ENCODE peak calls at places on chromosomes 3 and 15, in five cellular contexts. One of them, this sample, is unnamed.

GRCh38 chr3:50418845-50419244 is 59.5 kb upstream of the TMEM115 start:
- DNase-seq in GM23338: no peak
- DNase-seq in sigmoid colon: no peak
- DNase-seq in GM12891: no peak
- DNase-seq in breast epithelium: no peak
- DNase-seq in this sample: peak; percentile 36

GRCh38 chr3:113746955-113747718 is at the start of gene ATP6V1A:
- DNase-seq in GM23338: peak; percentile 77
- DNase-seq in sigmoid colon: peak; percentile 87
- DNase-seq in GM12891: peak; percentile 43
- DNase-seq in breast epithelium: no peak
- DNase-seq in this sample: peak; percentile 65

GRCh38 chr3:55452886-55453285 is 34.2 kb downstream of the WNT5A start:
- DNase-seq in GM23338: no peak
- DNase-seq in sigmoid colon: no peak
- DNase-seq in GM12891: no peak
- DNase-seq in breast epithelium: no peak
- DNase-seq in this sample: no peak

GRCh38 chr15:52427804-52428203 is 100.9 kb downstream of the MYO5A start:
- DNase-seq in GM23338: no peak
- DNase-seq in sigmoid colon: no peak
- DNase-seq in GM12891: no peak
- DNase-seq in breast epithelium: no peak
- DNase-seq in this sample: no peak

GRCh38 chr15:101115318-101115886 is 136.4 kb downstream of the CHSY1 start:
- DNase-seq in GM23338: no peak
- DNase-seq in sigmoid colon: no peak
- DNase-seq in GM12891: no peak
- DNase-seq in breast epithelium: no peak
- DNase-seq in this sample: no peak

GRCh38 chr3:64684715-64685261 is 3.0 kb downstream of the ADAMTS9 start:
- DNase-seq in GM23338: peak; percentile 60
- DNase-seq in sigmoid colon: peak; percentile 93
- DNase-seq in GM12891: no peak
- DNase-seq in breast epithelium: peak; percentile 75
- DNase-seq in this sample: no peak

GRCh38 chr15:65413051-65413759 is 9.5 kb downstream of the IGDCC4 start:
- DNase-seq in GM23338: no peak
- DNase-seq in sigmoid colon: no peak
- DNase-seq in GM12891: no peak
- DNase-seq in breast epithelium: no peak
- DNase-seq in this sample: no peak

GRCh38 chr3:155391104-155391503 is 97.6 kb upstream of the STRIT1 start:
- DNase-seq in GM23338: no peak
- DNase-seq in sigmoid colon: no peak
- DNase-seq in GM12891: no peak
- DNase-seq in breast epithelium: no peak
- DNase-seq in this sample: no peak

GRCh38 chr3:119783883-119784282 is 2.0 kb downstream of the NR1I2 start:
- DNase-seq in GM23338: no peak
- DNase-seq in sigmoid colon: no peak
- DNase-seq in GM12891: no peak
- DNase-seq in breast epithelium: no peak
- DNase-seq in this sample: peak; percentile 87

GRCh38 chr3:36416660-36417059 is 36.4 kb downstream of the STAC start:
- DNase-seq in GM23338: no peak
- DNase-seq in sigmoid colon: no peak
- DNase-seq in GM12891: no peak
- DNase-seq in breast epithelium: no peak
- DNase-seq in this sample: no peak

GRCh38 chr15:48437178-48437577 is 105.9 kb downstream of the DUT start:
- DNase-seq in GM23338: no peak
- DNase-seq in sigmoid colon: no peak
- DNase-seq in GM12891: no peak
- DNase-seq in breast epithelium: no peak
- DNase-seq in this sample: no peak

GRCh38 chr15:55241895-55242294 is 45.2 kb upstream of the RSL24D1 start:
- DNase-seq in GM23338: no peak
- DNase-seq in sigmoid colon: no peak
- DNase-seq in GM12891: no peak
- DNase-seq in breast epithelium: no peak
- DNase-seq in this sample: no peak

GRCh38 chr3:44235604-44236484 is 5.8 kb upstream of the TOPAZ1 start:
- DNase-seq in GM23338: peak; percentile 91
- DNase-seq in sigmoid colon: peak; percentile 78
- DNase-seq in GM12891: peak; percentile 23
- DNase-seq in breast epithelium: peak; percentile 40
- DNase-seq in this sample: peak; percentile 81

GRCh38 chr3:156772588-156773206 is 53.5 kb upstream of the LEKR1 start:
- DNase-seq in GM23338: no peak
- DNase-seq in sigmoid colon: no peak
- DNase-seq in GM12891: no peak
- DNase-seq in breast epithelium: no peak
- DNase-seq in this sample: no peak

GRCh38 chr15:96331942-96332853 is 1.7 kb downstream of the NR2F2 start:
- DNase-seq in GM23338: peak; percentile 82
- DNase-seq in sigmoid colon: peak; percentile 77
- DNase-seq in GM12891: no peak
- DNase-seq in breast epithelium: peak; percentile 24
- DNase-seq in this sample: peak; percentile 72

GRCh38 chr15:24823473-24823872 is 131.3 kb upstream of the SNRPN start:
- DNase-seq in GM23338: peak; percentile 97
- DNase-seq in sigmoid colon: no peak
- DNase-seq in GM12891: no peak
- DNase-seq in breast epithelium: no peak
- DNase-seq in this sample: no peak

GRCh38 chr3:24550588-24550987 is 55.9 kb upstream of the THRB start:
- DNase-seq in GM23338: no peak
- DNase-seq in sigmoid colon: no peak
- DNase-seq in GM12891: no peak
- DNase-seq in breast epithelium: no peak
- DNase-seq in this sample: no peak

GRCh38 chr3:188272481-188273372 is 118.8 kb downstream of the LPP start:
- DNase-seq in GM23338: no peak
- DNase-seq in sigmoid colon: no peak
- DNase-seq in GM12891: no peak
- DNase-seq in breast epithelium: no peak
- DNase-seq in this sample: no peak

GRCh38 chr3:64321747-64322146 is 96.5 kb upstream of the PRICKLE2 start:
- DNase-seq in GM23338: peak; percentile 31
- DNase-seq in sigmoid colon: no peak
- DNase-seq in GM12891: no peak
- DNase-seq in breast epithelium: no peak
- DNase-seq in this sample: no peak

GRCh38 chr3:31733234-31733667 is 200.5 kb downstream of the STT3B start:
- DNase-seq in GM23338: no peak
- DNase-seq in sigmoid colon: no peak
- DNase-seq in GM12891: no peak
- DNase-seq in breast epithelium: peak; percentile 54
- DNase-seq in this sample: no peak

GRCh38 chr3:108736821-108737220 is 20.4 kb downstream of the RETNLB start:
- DNase-seq in GM23338: no peak
- DNase-seq in sigmoid colon: no peak
- DNase-seq in GM12891: no peak
- DNase-seq in breast epithelium: no peak
- DNase-seq in this sample: no peak

GRCh38 chr3:99761415-99761981 is 56.2 kb upstream of the CMSS1 start:
- DNase-seq in GM23338: no peak
- DNase-seq in sigmoid colon: no peak
- DNase-seq in GM12891: no peak
- DNase-seq in breast epithelium: no peak
- DNase-seq in this sample: no peak

GRCh38 chr3:129023909-129024308 is 22.8 kb downstream of the EFCC1 start:
- DNase-seq in GM23338: no peak
- DNase-seq in sigmoid colon: no peak
- DNase-seq in GM12891: no peak
- DNase-seq in breast epithelium: no peak
- DNase-seq in this sample: no peak

GRCh38 chr3:186930639-186931486 is 537 bp downstream of the ST6GAL1 start:
- DNase-seq in GM23338: peak; percentile 94
- DNase-seq in sigmoid colon: no peak
- DNase-seq in GM12891: peak; percentile 58
- DNase-seq in breast epithelium: no peak
- DNase-seq in this sample: peak; percentile 87

GRCh38 chr3:152328841-152329240 is 60.1 kb downstream of the MBNL1 start:
- DNase-seq in GM23338: no peak
- DNase-seq in sigmoid colon: no peak
- DNase-seq in GM12891: no peak
- DNase-seq in breast epithelium: no peak
- DNase-seq in this sample: no peak

GRCh38 chr3:67045711-67046465 is 47.8 kb downstream of the KBTBD8 start:
- DNase-seq in GM23338: no peak
- DNase-seq in sigmoid colon: no peak
- DNase-seq in GM12891: no peak
- DNase-seq in breast epithelium: no peak
- DNase-seq in this sample: no peak
- TF ChIP-seq POLR2AphosphoS5 in GM23338: no peak
- TF ChIP-seq POLR2AphosphoS5 in sigmoid colon: no peak
- TF ChIP-seq POLR2AphosphoS5 in GM12891: no peak
- TF ChIP-seq POLR2AphosphoS5 in breast epithelium: no peak
- TF ChIP-seq POLR2AphosphoS5 in this sample: no peak

DNA sequence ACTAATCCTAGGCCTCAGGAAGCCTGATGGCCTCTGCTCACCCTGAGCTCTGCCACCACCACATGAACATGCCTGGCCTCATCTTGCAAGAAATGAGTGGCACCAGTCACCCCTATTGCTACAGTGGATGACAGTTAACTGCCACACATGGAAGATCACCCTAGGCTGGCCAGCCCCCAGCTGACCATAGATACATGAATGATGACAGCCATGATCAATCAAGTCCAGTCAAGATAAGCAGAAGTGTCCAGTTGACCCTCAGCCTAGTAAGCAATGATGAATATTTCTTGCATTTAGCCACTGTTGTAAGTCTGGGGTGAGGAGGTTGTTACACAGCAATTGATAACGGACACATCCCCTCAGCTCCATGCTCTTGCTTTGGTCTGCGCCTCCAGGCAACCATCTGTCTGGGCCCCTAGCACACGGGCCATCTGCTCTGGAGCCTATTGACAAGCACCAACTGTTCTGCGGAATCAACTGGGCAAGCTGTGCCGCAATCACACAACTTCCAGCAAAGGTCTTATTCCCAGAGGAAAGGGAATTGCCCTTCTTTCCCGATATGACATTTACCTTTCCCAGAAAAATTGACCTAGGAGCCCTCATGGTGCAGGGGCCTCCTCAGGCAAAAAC is 2.2 kb upstream of the LYZL4 start:
- DNase-seq in GM23338: no peak
- DNase-seq in sigmoid colon: no peak
- DNase-seq in GM12891: no peak
- DNase-seq in breast epithelium: no peak
- DNase-seq in this sample: no peak
- TF ChIP-seq POLR2AphosphoS5 in GM23338: no peak
- TF ChIP-seq POLR2AphosphoS5 in sigmoid colon: no peak
- TF ChIP-seq POLR2AphosphoS5 in GM12891: no peak
- TF ChIP-seq POLR2AphosphoS5 in breast epithelium: no peak
- TF ChIP-seq POLR2AphosphoS5 in this sample: no peak

DNA sequence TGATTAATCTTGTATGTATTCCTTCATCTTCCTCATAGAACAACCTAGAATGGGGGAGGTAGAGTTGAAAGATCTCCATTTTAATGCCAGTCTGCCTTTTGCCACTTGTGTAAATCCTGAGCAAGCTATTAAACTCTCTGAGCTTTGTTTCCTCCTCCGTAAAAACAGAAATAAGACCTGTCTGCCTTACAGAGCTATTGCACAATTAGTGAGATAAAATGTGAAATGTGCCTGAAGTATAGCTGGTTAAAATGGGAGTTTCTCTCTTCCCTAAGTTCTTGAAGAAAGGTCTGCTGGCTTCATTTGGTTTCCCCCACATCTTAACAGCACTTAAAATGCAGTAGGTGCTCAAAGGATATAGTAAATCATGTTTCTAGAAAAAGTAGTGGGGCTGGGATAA is 19.0 kb downstream of the ALDH1A2 start:
- DNase-seq in GM23338: no peak
- DNase-seq in sigmoid colon: no peak
- DNase-seq in GM12891: no peak
- DNase-seq in breast epithelium: no peak
- DNase-seq in this sample: no peak
- TF ChIP-seq POLR2AphosphoS5 in GM23338: no peak
- TF ChIP-seq POLR2AphosphoS5 in sigmoid colon: no peak
- TF ChIP-seq POLR2AphosphoS5 in GM12891: no peak
- TF ChIP-seq POLR2AphosphoS5 in breast epithelium: no peak
- TF ChIP-seq POLR2AphosphoS5 in this sample: no peak

GRCh38 chr3:12997387-12997786 is 75.8 kb downstream of the IQSEC1 start:
- DNase-seq in GM23338: no peak
- DNase-seq in sigmoid colon: no peak
- DNase-seq in GM12891: no peak
- DNase-seq in breast epithelium: no peak
- DNase-seq in this sample: no peak

GRCh38 chr3:12996181-12996506 is 77.1 kb downstream of the IQSEC1 start:
- DNase-seq in GM23338: no peak
- DNase-seq in sigmoid colon: no peak
- DNase-seq in GM12891: no peak
- DNase-seq in breast epithelium: no peak
- DNase-seq in this sample: no peak

GRCh38 chr3:12998648-12999047 is 74.6 kb downstream of the IQSEC1 start:
- DNase-seq in GM23338: no peak
- DNase-seq in sigmoid colon: no peak
- DNase-seq in GM12891: no peak
- DNase-seq in breast epithelium: no peak
- DNase-seq in this sample: no peak

GRCh38 chr3:13002398-13003124 is 70.7 kb downstream of the IQSEC1 start:
- DNase-seq in GM23338: no peak
- DNase-seq in sigmoid colon: no peak
- DNase-seq in GM12891: no peak
- DNase-seq in breast epithelium: no peak
- DNase-seq in this sample: no peak

DNA sequence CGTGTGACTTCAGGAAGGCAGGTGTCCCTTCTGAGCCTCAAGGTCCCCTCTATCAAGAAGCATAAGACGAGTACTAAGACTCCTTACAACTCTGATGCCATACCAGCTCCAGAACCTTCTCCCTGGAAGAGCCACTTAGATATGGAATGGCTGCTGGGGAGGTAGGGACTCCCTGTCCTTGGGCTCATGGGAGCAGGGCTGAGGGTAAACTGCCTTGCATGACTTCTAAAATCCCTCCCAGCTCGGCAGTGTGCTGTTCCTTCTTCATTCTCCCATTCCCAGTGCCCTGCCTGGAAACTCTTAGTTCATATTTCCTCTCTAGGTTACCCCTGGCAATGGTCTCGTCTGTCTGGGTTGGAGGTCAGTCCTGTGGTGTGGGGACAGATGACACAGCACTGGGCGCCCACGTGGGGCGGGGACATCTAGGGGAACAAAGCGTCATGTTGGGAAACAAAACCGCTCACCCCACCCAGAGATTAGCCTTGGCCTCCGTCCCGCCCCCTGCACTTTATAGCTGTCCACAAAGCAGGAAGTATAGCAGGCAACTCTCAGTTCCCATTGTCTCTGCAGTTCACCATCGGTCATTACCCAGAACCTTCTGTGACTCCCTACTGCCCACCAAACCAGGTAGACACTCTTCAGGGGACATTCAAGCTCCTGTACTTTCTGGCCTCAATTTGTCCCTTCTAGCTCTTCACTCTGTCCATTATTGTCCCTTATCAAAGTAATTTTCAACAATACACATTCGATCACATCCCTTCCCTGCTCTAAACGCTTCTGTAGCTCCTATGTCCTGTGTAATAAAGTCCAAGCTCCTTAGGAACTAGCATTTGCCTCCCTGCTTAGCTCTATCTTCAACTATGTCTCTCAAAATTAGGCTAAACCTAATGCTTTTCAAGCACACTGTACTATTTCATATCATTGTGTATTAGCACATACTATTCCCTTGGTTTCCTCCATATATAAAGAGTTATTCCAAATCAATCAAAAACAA is 73.8 kb downstream of the IQSEC1 start:
- DNase-seq in GM23338: no peak
- DNase-seq in sigmoid colon: peak; percentile 90
- DNase-seq in GM12891: no peak
- DNase-seq in breast epithelium: peak; percentile 59
- DNase-seq in this sample: peak; percentile 97
- TF ChIP-seq POLR2AphosphoS5 in GM23338: no peak
- TF ChIP-seq POLR2AphosphoS5 in sigmoid colon: no peak
- TF ChIP-seq POLR2AphosphoS5 in GM12891: no peak
- TF ChIP-seq POLR2AphosphoS5 in breast epithelium: no peak
- TF ChIP-seq POLR2AphosphoS5 in this sample: no peak

This sample was measured in HL-60.